ENCODE peak calls at places on chromosomes 2 and 18, in four cellular contexts. L is PC-3, J is A549, X is heart right ventricle. P is an unnamed sample.

GRCh38 chr2:1231664-1232063 is 181.6 kb upstream of the TPO start:
- DNase-seq in L (peak; percentile 24), J (no peak), X (no peak), P (no peak)

GRCh38 chr18:37249895-37250618 is 315.5 kb downstream of the CELF4 start:
- DNase-seq in L (no peak), J (no peak), X (no peak), P (no peak)

GRCh38 chr2:233544079-233544690 is 22.4 kb downstream of the USP40 start:
- DNase-seq in J (no peak), X (no peak), L (no peak), P (peak; percentile 7)

GRCh38 chr18:57352271-57352701 is at the start of gene ST8SIA3:
- DNase-seq in L (no peak), X (no peak), J (no peak), P (no peak)

GRCh38 chr2:199946196-199946595 is 9.1 kb downstream of the TYW5 start:
- DNase-seq in J (no peak), X (no peak), L (no peak), P (no peak)

GRCh38 chr2:54404270-54404669 is 51.9 kb upstream of the SPTBN1 start:
- DNase-seq in L (no peak), J (no peak), X (no peak), P (no peak)

GRCh38 chr2:111702119-111702808 is 181.7 kb downstream of the ANAPC1 start:
- DNase-seq in X (peak; percentile 24), L (peak; percentile 69), J (peak; percentile 75), P (peak; percentile 46)

GRCh38 chr18:59249186-59249774 is 24.0 kb downstream of the RAX start:
- DNase-seq in J (peak; percentile 38), X (no peak), L (peak; percentile 90), P (peak; percentile 32)

GRCh38 chr18:80157708-80158343 is 48.8 kb downstream of the ADNP2 start:
- DNase-seq in X (peak; percentile 69), L (peak; percentile 81), J (peak; percentile 21), P (no peak)

GRCh38 chr2:191555092-191555742 is 122.7 kb upstream of the NABP1 start:
- DNase-seq in X (peak; percentile 58), J (peak; percentile 60), L (peak; percentile 94), P (peak; percentile 64)

GRCh38 chr2:42021490-42021889 is 26.3 kb upstream of the PKDCC start:
- DNase-seq in X (no peak), L (no peak), J (no peak), P (no peak)

GRCh38 chr2:241579281-241579680 is 20.7 kb downstream of the BOK start:
- DNase-seq in L (no peak), J (no peak), X (no peak), P (no peak)

GRCh38 chr2:57180042-57180567 is 866.5 kb upstream of the VRK2 start:
- DNase-seq in J (no peak), L (peak; percentile 8), X (no peak), P (no peak)

GRCh38 chr18:415047-415446 is 85.5 kb downstream of the COLEC12 start:
- DNase-seq in L (no peak), X (no peak), J (no peak), P (no peak)

GRCh38 chr2:189124175-189124574 is 55.4 kb downstream of the COL5A2 start:
- DNase-seq in X (no peak), J (peak; percentile 10), L (peak; percentile 88), P (no peak)

GRCh38 chr18:72555983-72556382 is 11.8 kb upstream of the CBLN2 start:
- DNase-seq in X (no peak), J (no peak), L (no peak), P (no peak)
- H3K9me3 ChIP-seq in X (no peaks in the 10 kb centered on the region), J (no peaks in the 10 kb centered on the region), L (no peaks in the 10 kb centered on the region), P (no peaks in the 10 kb centered on the region)

DNA sequence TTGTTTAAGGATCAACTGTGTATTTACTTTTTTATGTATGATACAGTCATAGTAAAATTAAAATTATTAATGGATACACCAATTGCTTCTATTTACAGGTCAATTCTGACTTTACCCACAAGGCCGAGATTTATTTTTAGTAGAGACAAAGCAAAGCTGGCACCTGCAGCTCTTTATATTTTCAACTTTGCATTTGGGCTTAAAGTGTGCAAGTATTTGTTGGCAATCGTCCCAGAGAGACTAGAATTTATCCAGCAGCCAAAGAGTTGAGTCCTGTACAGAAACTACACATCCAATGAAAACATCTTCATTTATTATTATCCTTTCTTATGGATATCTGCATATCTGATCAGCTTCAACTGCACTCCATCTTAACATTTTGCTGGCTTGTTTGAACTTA is 485.6 kb downstream of the SOX11 start:
- DNase-seq in X (no peak), L (no peak), J (no peak), P (no peak)
- H3K9me3 ChIP-seq in X (peaks cover 22% of the 10 kb centered on the region), L (peaks cover 1% of the 10 kb centered on the region), J (peaks cover 5% of the 10 kb centered on the region), P (peaks cover 9% of the 10 kb centered on the region)

GRCh38 chr2:16250056-16250425 is 309.7 kb downstream of the MYCN start:
- DNase-seq in L (no peak), J (no peak), X (no peak), P (no peak)

GRCh38 chr2:16250466-16250865 is 310.1 kb downstream of the MYCN start:
- DNase-seq in X (no peak), J (no peak), L (no peak), P (no peak)

GRCh38 chr2:16248571-16249105 is 308.3 kb downstream of the MYCN start:
- DNase-seq in L (no peak), J (no peak), X (no peak), P (no peak)

GRCh38 chr2:16250886-16251285 is 310.5 kb downstream of the MYCN start:
- DNase-seq in J (no peak), L (peak; percentile 46), X (no peak), P (peak; percentile 11)

GRCh38 chr2:16249269-16250055 is 309.1 kb downstream of the MYCN start:
- DNase-seq in L (no peak), X (no peak), J (no peak), P (no peak)
- H3K9me3 ChIP-seq in L (no peaks in the 10 kb centered on the region), X (no peaks in the 10 kb centered on the region), J (no peaks in the 10 kb centered on the region), P (no peaks in the 10 kb centered on the region)

GRCh38 chr2:164651361-164651760 is 30.1 kb upstream of the GRB14 start:
- DNase-seq in X (no peak), L (no peak), J (no peak), P (no peak)
- H3K9me3 ChIP-seq in X (peaks cover 47% of the 10 kb centered on the region), L (no peaks in the 10 kb centered on the region), J (peaks cover 26% of the 10 kb centered on the region), P (peaks cover 20% of the 10 kb centered on the region)

GRCh38 chr2:89823556-89823955 is 1132.1 kb downstream of the RPIA start:
- DNase-seq in X (no peak), J (no peak), L (no peak), P (no peak)

GRCh38 chr2:89820248-89820647 is 1128.8 kb downstream of the RPIA start:
- DNase-seq in L (no peak), X (no peak), J (no peak), P (no peak)

GRCh38 chr2:89821455-89821945 is 1130.0 kb downstream of the RPIA start:
- DNase-seq in J (no peak), L (no peak), X (no peak), P (no peak)

GRCh38 chr2:89819809-89820208 is 1128.3 kb downstream of the RPIA start:
- DNase-seq in X (no peak), J (no peak), L (no peak), P (no peak)

DNA sequence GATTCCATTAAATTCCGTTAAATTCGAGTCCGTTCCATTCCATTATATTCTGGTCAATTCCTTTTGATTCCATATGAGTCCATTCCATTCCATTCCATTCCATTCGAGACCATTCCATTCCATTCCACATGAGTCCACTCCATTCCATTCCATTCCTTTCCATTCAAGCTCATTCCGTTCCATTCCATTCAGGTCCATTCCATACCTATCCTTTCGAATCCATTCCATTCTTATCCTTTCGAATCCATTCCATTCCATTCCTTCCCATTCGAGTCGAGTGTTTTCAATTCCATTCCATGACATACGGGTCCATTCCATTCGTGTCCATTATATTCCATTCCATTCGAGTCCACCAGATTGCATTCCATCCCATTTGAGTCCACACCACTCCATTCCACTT is 1127.4 kb downstream of the RPIA start:
- DNase-seq in X (no peak), L (no peak), J (no peak), P (no peak)
- H3K9me3 ChIP-seq in X (peaks cover 20% of the 10 kb centered on the region), L (peaks cover 83% of the 10 kb centered on the region), J (peaks cover 24% of the 10 kb centered on the region), P (peaks cover 45% of the 10 kb centered on the region)

DNA sequence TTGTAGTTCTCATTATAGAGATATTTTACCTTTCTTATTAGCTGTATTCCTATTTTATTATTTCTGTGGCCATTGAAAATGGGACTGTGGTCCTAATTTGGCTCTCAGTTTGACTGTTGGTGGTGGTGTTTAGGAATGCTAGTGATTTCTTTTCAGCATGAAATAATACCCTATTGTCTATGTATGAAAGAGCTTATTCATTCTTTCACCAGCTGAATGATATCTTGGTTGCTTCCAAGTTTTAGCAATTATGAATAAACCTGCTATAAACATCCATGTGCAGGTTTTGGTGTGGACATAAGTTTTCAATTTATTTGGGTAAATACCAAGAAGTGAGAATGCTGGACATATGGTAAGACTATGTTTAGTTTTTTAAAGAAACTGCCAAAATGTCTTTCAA is 501.7 kb upstream of the GYPC start:
- DNase-seq in J (no peak), L (no peak), X (no peak), P (no peak)
- H3K9me3 ChIP-seq in J (no peaks in the 10 kb centered on the region), L (peaks cover 8% of the 10 kb centered on the region), X (peaks cover 25% of the 10 kb centered on the region), P (no peaks in the 10 kb centered on the region)

P was measured in MG63.